ENCODE peak calls at places on chromosomes 11 and 22, in eight cellular contexts. U is CD4-positive, CD25-positive, alpha-beta regulatory T cell; H is OCI-LY7; E is sigmoid colon; M is upper lobe of left lung; I is DMS79; N is pancreas; K is stimulated activated naive CD4-positive, alpha-beta T cell. D is an unnamed sample.

GRCh38 chr11:809287-810039 is at the start of gene RPLP2:
- DNase-seq in E (peak), U (peak), I (peak), M (peak), K (peak), N (peak), H (peak), D (peak)

GRCh38 chr11:90639687-90640086 is 416.8 kb upstream of the CHORDC1 start:
- DNase-seq in E (no peak), H (no peak), I (no peak), U (no peak), K (no peak), M (no peak), N (no peak), D (peak)

GRCh38 chr22:24505337-24505736 is 10.2 kb downstream of the UPB1 start:
- DNase-seq in N (no peak), M (peak), K (no peak), I (no peak), H (no peak), U (no peak), E (no peak), D (no peak)

GRCh38 chr11:134206185-134206584 is 17.6 kb downstream of the NCAPD3 start:
- DNase-seq in M (no peak), I (no peak), U (no peak), N (no peak), K (no peak), H (no peak), E (no peak), D (no peak)

GRCh38 chr11:32099516-32099915 is 8.6 kb downstream of the RCN1 start:
- DNase-seq in U (no peak), K (no peak), M (no peak), E (no peak), H (no peak), N (no peak), I (no peak), D (no peak)

GRCh38 chr22:40212126-40212525 is 34.4 kb downstream of the TNRC6B start:
- DNase-seq in N (no peak), U (no peak), K (no peak), M (no peak), I (no peak), E (no peak), H (no peak), D (no peak)

GRCh38 chr11:83326326-83326725 is 40.2 kb upstream of the CCDC90B start:
- DNase-seq in E (no peak), M (no peak), K (no peak), H (no peak), I (no peak), U (no peak), N (no peak), D (no peak)

GRCh38 chr22:21739828-21740377 is 4.3 kb upstream of the YPEL1 start:
- DNase-seq in U (no peak), N (no peak), E (no peak), M (no peak), I (no peak), H (no peak), K (no peak), D (no peak)